ENCODE peak calls at places on chromosomes 3 and 15, in eight cellular contexts. One of them, this sample, is unnamed.

GRCh38 chr3:3038201-3038991 is 71.8 kb downstream of the IL5RA start:
- DNase-seq in tibial artery: no peak
- DNase-seq in psoas muscle: no peak
- DNase-seq in endodermal cell: peak
- DNase-seq in RWPE2: no peak
- DNase-seq in AG04450: no peak
- DNase-seq in PC-3: peak
- DNase-seq in right atrium auricular region: no peak
- DNase-seq in this sample: peak

GRCh38 chr3:112377418-112378071 is 44.6 kb downstream of the CD200 start:
- DNase-seq in tibial artery: no peak
- DNase-seq in psoas muscle: no peak
- DNase-seq in endodermal cell: no peak
- DNase-seq in RWPE2: no peak
- DNase-seq in AG04450: no peak
- DNase-seq in PC-3: no peak
- DNase-seq in right atrium auricular region: no peak
- DNase-seq in this sample: no peak

GRCh38 chr15:49418811-49419210 is 4.2 kb upstream of the FGF7 start:
- DNase-seq in tibial artery: no peak
- DNase-seq in psoas muscle: no peak
- DNase-seq in endodermal cell: no peak
- DNase-seq in RWPE2: no peak
- DNase-seq in AG04450: no peak
- DNase-seq in PC-3: no peak
- DNase-seq in right atrium auricular region: no peak
- DNase-seq in this sample: no peak

GRCh38 chr3:115251509-115251908 is 104.4 kb upstream of the ZBTB20 start:
- DNase-seq in tibial artery: no peak
- DNase-seq in psoas muscle: no peak
- DNase-seq in endodermal cell: no peak
- DNase-seq in RWPE2: no peak
- DNase-seq in AG04450: no peak
- DNase-seq in PC-3: peak
- DNase-seq in right atrium auricular region: no peak
- DNase-seq in this sample: peak

GRCh38 chr3:47804571-47804970 is 1.6 kb downstream of the DHX30 start:
- DNase-seq in tibial artery: no peak
- DNase-seq in psoas muscle: no peak
- DNase-seq in endodermal cell: no peak
- DNase-seq in RWPE2: no peak
- DNase-seq in AG04450: no peak
- DNase-seq in PC-3: peak
- DNase-seq in right atrium auricular region: no peak
- DNase-seq in this sample: no peak

GRCh38 chr3:131020122-131020693 is 6.4 kb downstream of the ASTE1 start:
- DNase-seq in tibial artery: no peak
- DNase-seq in psoas muscle: no peak
- DNase-seq in endodermal cell: peak
- DNase-seq in RWPE2: no peak
- DNase-seq in AG04450: no peak
- DNase-seq in PC-3: no peak
- DNase-seq in right atrium auricular region: no peak
- DNase-seq in this sample: no peak

GRCh38 chr3:164306042-164306441 is 772.3 kb downstream of the SI start:
- DNase-seq in tibial artery: no peak
- DNase-seq in psoas muscle: no peak
- DNase-seq in endodermal cell: no peak
- DNase-seq in RWPE2: no peak
- DNase-seq in AG04450: no peak
- DNase-seq in PC-3: no peak
- DNase-seq in right atrium auricular region: no peak
- DNase-seq in this sample: no peak

GRCh38 chr15:100726426-100727190 is 124.2 kb downstream of the ASB7 start:
- DNase-seq in tibial artery: no peak
- DNase-seq in psoas muscle: no peak
- DNase-seq in endodermal cell: peak
- DNase-seq in RWPE2: peak
- DNase-seq in AG04450: no peak
- DNase-seq in PC-3: no peak
- DNase-seq in right atrium auricular region: no peak
- DNase-seq in this sample: peak

GRCh38 chr3:112647122-112647521 is 6.2 kb upstream of the CCDC80 start:
- DNase-seq in tibial artery: no peak
- DNase-seq in psoas muscle: no peak
- DNase-seq in endodermal cell: peak
- DNase-seq in RWPE2: no peak
- DNase-seq in AG04450: peak
- DNase-seq in PC-3: peak
- DNase-seq in right atrium auricular region: peak
- DNase-seq in this sample: peak

GRCh38 chr3:156816091-156816793 is 9.9 kb upstream of the LEKR1 start:
- DNase-seq in tibial artery: no peak
- DNase-seq in psoas muscle: peak
- DNase-seq in endodermal cell: peak
- DNase-seq in RWPE2: no peak
- DNase-seq in AG04450: no peak
- DNase-seq in PC-3: peak
- DNase-seq in right atrium auricular region: no peak
- DNase-seq in this sample: no peak

GRCh38 chr3:16658004-16658932 is 53.0 kb upstream of the DAZL start:
- DNase-seq in tibial artery: no peak
- DNase-seq in psoas muscle: no peak
- DNase-seq in endodermal cell: peak
- DNase-seq in RWPE2: no peak
- DNase-seq in AG04450: no peak
- DNase-seq in PC-3: no peak
- DNase-seq in right atrium auricular region: no peak
- DNase-seq in this sample: no peak

GRCh38 chr3:152236741-152237140 is 32.0 kb upstream of the MBNL1 start:
- DNase-seq in tibial artery: no peak
- DNase-seq in psoas muscle: no peak
- DNase-seq in endodermal cell: no peak
- DNase-seq in RWPE2: no peak
- DNase-seq in AG04450: no peak
- DNase-seq in PC-3: no peak
- DNase-seq in right atrium auricular region: no peak
- DNase-seq in this sample: no peak

DNA sequence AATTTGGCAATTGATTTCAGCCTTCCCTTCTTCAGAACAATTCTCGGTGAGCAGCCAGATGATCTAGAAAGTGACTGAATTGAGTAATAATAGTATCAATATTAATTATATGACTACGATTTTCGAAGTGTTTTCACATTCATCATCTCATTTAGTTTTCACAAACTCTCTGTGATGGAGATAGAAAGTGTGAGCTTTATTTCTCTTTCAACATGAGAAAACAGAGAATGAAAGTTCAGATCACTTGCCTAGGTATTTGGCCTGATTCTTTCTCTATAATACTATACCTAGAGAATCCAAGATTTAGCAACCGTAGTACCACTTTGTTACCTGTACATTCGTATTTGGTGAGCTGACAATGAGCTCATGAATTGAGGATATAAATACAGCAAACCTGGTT is 739.2 kb upstream of the NR2F2 start:
- DNase-seq in tibial artery: no peak
- DNase-seq in psoas muscle: no peak
- DNase-seq in endodermal cell: no peak
- DNase-seq in RWPE2: no peak
- DNase-seq in AG04450: no peak
- DNase-seq in PC-3: no peak
- DNase-seq in right atrium auricular region: no peak
- DNase-seq in this sample: no peak
- H3K4me3 ChIP-seq in tibial artery: no peak
- H3K4me3 ChIP-seq in psoas muscle: no peak
- H3K4me3 ChIP-seq in endodermal cell: no peak
- H3K4me3 ChIP-seq in RWPE2: no peak
- H3K4me3 ChIP-seq in AG04450: no peak
- H3K4me3 ChIP-seq in PC-3: no peak
- H3K4me3 ChIP-seq in right atrium auricular region: no peak
- H3K4me3 ChIP-seq in this sample: no peak

DNA sequence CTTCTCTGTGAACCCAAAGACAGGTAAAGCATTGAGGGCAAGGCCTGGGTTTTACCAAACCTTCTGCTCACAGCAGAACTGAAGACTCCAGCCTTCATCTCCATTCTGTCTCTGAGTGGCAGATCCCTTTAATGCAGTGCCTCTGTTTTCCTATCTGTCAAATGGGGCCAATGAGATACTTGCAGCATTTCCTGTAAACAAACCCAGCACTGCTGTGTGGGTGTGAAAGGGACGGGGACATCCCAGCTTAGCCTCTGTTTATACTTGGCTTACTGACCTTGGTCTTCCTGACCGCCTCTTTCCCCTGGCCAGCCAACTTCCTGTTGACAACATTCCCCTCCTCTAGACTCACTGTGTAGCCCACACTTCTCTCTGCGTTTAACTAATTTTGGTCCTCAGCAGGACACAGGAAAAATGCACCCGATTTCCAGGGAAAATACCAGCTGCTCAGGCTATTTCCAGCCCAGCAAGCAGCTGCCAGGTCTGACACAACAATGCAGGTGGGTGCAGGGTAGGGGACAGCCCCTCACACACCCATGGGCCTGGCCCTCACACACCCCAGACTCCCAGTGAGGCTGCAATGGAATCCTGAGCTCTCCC is 105.9 kb upstream of the HERC1 start:
- DNase-seq in tibial artery: no peak
- DNase-seq in psoas muscle: peak
- DNase-seq in endodermal cell: peak
- DNase-seq in RWPE2: no peak
- DNase-seq in AG04450: peak
- DNase-seq in PC-3: no peak
- DNase-seq in right atrium auricular region: peak
- DNase-seq in this sample: no peak
- H3K4me3 ChIP-seq in tibial artery: no peak
- H3K4me3 ChIP-seq in psoas muscle: no peak
- H3K4me3 ChIP-seq in endodermal cell: no peak
- H3K4me3 ChIP-seq in RWPE2: no peak
- H3K4me3 ChIP-seq in AG04450: no peak
- H3K4me3 ChIP-seq in PC-3: no peak
- H3K4me3 ChIP-seq in right atrium auricular region: no peak
- H3K4me3 ChIP-seq in this sample: no peak

GRCh38 chr3:184321666-184322065 is 7.3 kb downstream of the EIF4G1 start:
- DNase-seq in tibial artery: no peak
- DNase-seq in psoas muscle: no peak
- DNase-seq in endodermal cell: no peak
- DNase-seq in RWPE2: no peak
- DNase-seq in AG04450: no peak
- DNase-seq in PC-3: no peak
- DNase-seq in right atrium auricular region: no peak
- DNase-seq in this sample: no peak
- H3K4me3 ChIP-seq in tibial artery: no peak
- H3K4me3 ChIP-seq in psoas muscle: peak
- H3K4me3 ChIP-seq in endodermal cell: no peak
- H3K4me3 ChIP-seq in RWPE2: no peak
- H3K4me3 ChIP-seq in AG04450: no peak
- H3K4me3 ChIP-seq in PC-3: no peak
- H3K4me3 ChIP-seq in right atrium auricular region: no peak
- H3K4me3 ChIP-seq in this sample: no peak

DNA sequence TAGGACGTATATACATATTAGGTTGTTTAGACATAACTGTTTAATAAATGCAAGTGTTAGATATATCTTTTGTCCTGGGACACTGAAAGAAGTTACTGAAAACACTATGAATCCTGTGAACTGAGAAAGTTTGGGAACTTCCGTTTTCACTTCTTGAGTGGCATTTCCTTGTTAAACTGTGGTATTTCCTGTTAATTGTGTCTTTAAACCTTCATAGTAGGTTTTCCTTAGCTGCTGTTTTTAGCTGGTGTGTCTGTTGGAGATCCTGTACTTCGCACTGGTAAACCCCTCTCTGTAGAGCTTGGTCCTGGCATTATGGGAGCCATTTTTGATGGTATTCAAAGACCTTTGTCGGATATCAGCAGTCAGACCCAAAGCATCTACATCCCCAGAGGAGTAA is 37.1 kb downstream of the ATP6V1A start:
- DNase-seq in tibial artery: no peak
- DNase-seq in psoas muscle: no peak
- DNase-seq in endodermal cell: no peak
- DNase-seq in RWPE2: no peak
- DNase-seq in AG04450: no peak
- DNase-seq in PC-3: no peak
- DNase-seq in right atrium auricular region: no peak
- DNase-seq in this sample: no peak
- H3K4me3 ChIP-seq in tibial artery: no peak
- H3K4me3 ChIP-seq in psoas muscle: no peak
- H3K4me3 ChIP-seq in endodermal cell: no peak
- H3K4me3 ChIP-seq in RWPE2: no peak
- H3K4me3 ChIP-seq in AG04450: no peak
- H3K4me3 ChIP-seq in PC-3: no peak
- H3K4me3 ChIP-seq in right atrium auricular region: no peak
- H3K4me3 ChIP-seq in this sample: no peak

DNA sequence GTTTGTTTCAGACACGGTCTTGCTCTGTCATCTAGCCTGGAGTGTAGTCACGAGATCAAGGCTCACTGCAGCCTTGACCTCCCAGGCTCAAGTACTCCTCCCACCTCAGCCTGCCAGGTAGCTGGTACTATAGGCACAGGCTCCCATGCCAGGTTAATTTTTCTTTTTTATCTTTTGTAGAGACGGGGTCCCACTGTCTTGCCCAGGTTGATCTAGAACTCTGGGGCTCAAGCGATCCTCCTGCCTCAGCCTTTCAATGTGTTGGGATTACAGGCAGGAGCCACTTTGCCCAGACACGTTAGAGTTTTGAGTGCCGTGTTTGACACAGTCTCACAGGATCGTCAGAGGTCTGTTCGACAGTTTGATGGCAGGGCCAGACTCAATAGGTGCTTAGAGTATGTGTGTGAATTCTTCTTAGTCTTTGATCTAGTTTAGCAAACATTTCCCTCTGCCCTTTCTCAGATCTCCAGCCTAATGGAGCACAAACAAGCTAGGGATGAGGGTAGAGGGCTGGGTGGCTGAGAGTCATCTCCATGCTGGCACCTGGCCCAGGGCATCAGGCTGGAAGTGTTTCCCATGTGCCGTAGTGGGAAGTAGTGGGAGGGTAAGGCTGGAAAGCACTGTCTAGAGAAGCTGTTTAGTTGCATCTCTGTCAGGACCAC is 66.1 kb upstream of the DLG1 start:
- DNase-seq in tibial artery: no peak
- DNase-seq in psoas muscle: no peak
- DNase-seq in endodermal cell: no peak
- DNase-seq in RWPE2: no peak
- DNase-seq in AG04450: no peak
- DNase-seq in PC-3: peak
- DNase-seq in right atrium auricular region: no peak
- DNase-seq in this sample: peak
- H3K4me3 ChIP-seq in tibial artery: no peak
- H3K4me3 ChIP-seq in psoas muscle: no peak
- H3K4me3 ChIP-seq in endodermal cell: no peak
- H3K4me3 ChIP-seq in RWPE2: no peak
- H3K4me3 ChIP-seq in AG04450: no peak
- H3K4me3 ChIP-seq in PC-3: no peak
- H3K4me3 ChIP-seq in right atrium auricular region: no peak
- H3K4me3 ChIP-seq in this sample: no peak

GRCh38 chr15:68271854-68272471 is 5.6 kb upstream of the FEM1B start:
- DNase-seq in tibial artery: no peak
- DNase-seq in psoas muscle: peak
- DNase-seq in endodermal cell: peak
- DNase-seq in RWPE2: peak
- DNase-seq in AG04450: no peak
- DNase-seq in PC-3: peak
- DNase-seq in right atrium auricular region: no peak
- DNase-seq in this sample: peak
- H3K4me3 ChIP-seq in tibial artery: peak
- H3K4me3 ChIP-seq in psoas muscle: peak
- H3K4me3 ChIP-seq in endodermal cell: no peak
- H3K4me3 ChIP-seq in RWPE2: no peak
- H3K4me3 ChIP-seq in AG04450: peak
- H3K4me3 ChIP-seq in PC-3: peak
- H3K4me3 ChIP-seq in right atrium auricular region: no peak
- H3K4me3 ChIP-seq in this sample: no peak

This sample was measured in bronchial epithelial cell.